ENCODE peak calls at places on chromosomes 12 and 14, in five cellular contexts. One of them, this sample, is unnamed.

GRCh38 chr12:51622564-51622963 is 31.5 kb downstream of the SCN8A start:
- DNase-seq in HepG2: no peak
- DNase-seq in neural progenitor cell: no peak
- DNase-seq in WERI-Rb-1: no peak
- DNase-seq in RWPE2: no peak
- DNase-seq in this sample: no peak

GRCh38 chr14:90383731-90384542 is 12.9 kb upstream of the CALM1 start:
- DNase-seq in HepG2: peak; percentile 13
- DNase-seq in neural progenitor cell: peak; percentile 82
- DNase-seq in WERI-Rb-1: peak; percentile 50
- DNase-seq in RWPE2: no peak
- DNase-seq in this sample: no peak

GRCh38 chr14:77022219-77022852 is 6.2 kb downstream of the IRF2BPL start:
- DNase-seq in HepG2: no peak
- DNase-seq in neural progenitor cell: no peak
- DNase-seq in WERI-Rb-1: no peak
- DNase-seq in RWPE2: peak; percentile 56
- DNase-seq in this sample: no peak

GRCh38 chr12:6097384-6097783 is 27.1 kb downstream of the VWF start:
- DNase-seq in HepG2: no peak
- DNase-seq in neural progenitor cell: no peak
- DNase-seq in WERI-Rb-1: no peak
- DNase-seq in RWPE2: no peak
- DNase-seq in this sample: no peak

GRCh38 chr14:75646762-75647161 is 13.9 kb downstream of the ERG28 start:
- DNase-seq in HepG2: peak; percentile 40
- DNase-seq in neural progenitor cell: no peak
- DNase-seq in WERI-Rb-1: no peak
- DNase-seq in RWPE2: no peak
- DNase-seq in this sample: no peak

GRCh38 chr12:93572712-93573551 is 457 bp downstream of the SOCS2 start:
- DNase-seq in HepG2: no peak
- DNase-seq in neural progenitor cell: peak; percentile 53
- DNase-seq in WERI-Rb-1: no peak
- DNase-seq in RWPE2: peak; percentile 61
- DNase-seq in this sample: no peak

GRCh38 chr12:51323317-51323960 is 535 bp downstream of the BIN2 start:
- DNase-seq in HepG2: no peak
- DNase-seq in neural progenitor cell: no peak
- DNase-seq in WERI-Rb-1: no peak
- DNase-seq in RWPE2: no peak
- DNase-seq in this sample: no peak

GRCh38 chr12:122449317-122449716 is 26.8 kb upstream of the CLIP1 start:
- DNase-seq in HepG2: peak; percentile 82
- DNase-seq in neural progenitor cell: no peak
- DNase-seq in WERI-Rb-1: no peak
- DNase-seq in RWPE2: no peak
- DNase-seq in this sample: no peak

GRCh38 chr14:76985540-76986260 is 42.8 kb downstream of the IRF2BPL start:
- DNase-seq in HepG2: no peak
- DNase-seq in neural progenitor cell: peak; percentile 65
- DNase-seq in WERI-Rb-1: no peak
- DNase-seq in RWPE2: no peak
- DNase-seq in this sample: no peak

GRCh38 chr12:45089417-45089816 is 38.5 kb upstream of the DBX2 start:
- DNase-seq in HepG2: no peak
- DNase-seq in neural progenitor cell: peak; percentile 41
- DNase-seq in WERI-Rb-1: no peak
- DNase-seq in RWPE2: no peak
- DNase-seq in this sample: no peak

GRCh38 chr14:64174922-64175782 is 119.0 kb downstream of the ESR2 start:
- DNase-seq in HepG2: no peak
- DNase-seq in neural progenitor cell: no peak
- DNase-seq in WERI-Rb-1: no peak
- DNase-seq in RWPE2: no peak
- DNase-seq in this sample: no peak

GRCh38 chr12:43336962-43337555 is 214.9 kb downstream of the ADAMTS20 start:
- DNase-seq in HepG2: no peak
- DNase-seq in neural progenitor cell: peak; percentile 33
- DNase-seq in WERI-Rb-1: no peak
- DNase-seq in RWPE2: no peak
- DNase-seq in this sample: no peak

GRCh38 chr12:43332977-43333649 is 218.9 kb downstream of the ADAMTS20 start:
- DNase-seq in HepG2: no peak
- DNase-seq in neural progenitor cell: no peak
- DNase-seq in WERI-Rb-1: no peak
- DNase-seq in RWPE2: no peak
- DNase-seq in this sample: no peak

GRCh38 chr12:43333650-43334043 is 218.4 kb downstream of the ADAMTS20 start:
- DNase-seq in HepG2: no peak
- DNase-seq in neural progenitor cell: no peak
- DNase-seq in WERI-Rb-1: no peak
- DNase-seq in RWPE2: no peak
- DNase-seq in this sample: no peak

GRCh38 chr12:43337571-43338497 is 214.2 kb downstream of the ADAMTS20 start:
- DNase-seq in HepG2: no peak
- DNase-seq in neural progenitor cell: no peak
- DNase-seq in WERI-Rb-1: no peak
- DNase-seq in RWPE2: no peak
- DNase-seq in this sample: no peak

DNA sequence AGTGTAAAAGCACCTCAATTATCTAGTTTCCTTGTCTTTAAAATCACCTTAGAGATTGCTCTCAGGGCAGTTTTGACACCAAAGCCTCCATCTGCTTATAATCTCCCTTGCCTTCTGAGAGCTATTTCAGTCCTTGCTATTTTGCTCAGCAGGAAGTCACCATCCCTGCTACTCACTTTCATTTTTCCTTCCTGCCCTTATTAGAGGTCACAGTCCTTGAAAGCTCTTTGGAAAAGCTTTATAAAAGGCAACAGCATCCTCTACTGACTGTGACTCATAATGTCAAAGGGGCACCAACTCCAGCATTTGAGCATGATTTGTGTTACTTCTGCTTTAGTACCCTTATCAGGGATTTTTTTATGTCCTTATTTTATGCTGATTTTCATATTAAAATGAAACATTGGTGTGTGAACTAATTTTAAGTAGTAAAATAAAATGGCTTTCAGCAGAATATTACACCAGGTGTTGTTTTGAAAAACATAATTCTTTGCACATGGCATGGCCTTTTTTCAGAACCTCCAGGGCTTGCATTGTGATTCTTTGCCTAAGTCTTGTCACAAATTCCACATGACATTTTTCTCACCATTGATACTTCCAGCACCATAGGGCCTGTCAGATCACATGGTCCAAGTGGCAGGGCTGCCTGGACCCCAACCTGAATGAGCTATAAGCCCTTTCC is 213.0 kb downstream of the ADAMTS20 start:
- DNase-seq in HepG2: peak; percentile 2
- DNase-seq in neural progenitor cell: peak; percentile 63
- DNase-seq in WERI-Rb-1: peak; percentile 38
- DNase-seq in RWPE2: no peak
- DNase-seq in this sample: no peak
- H3K27ac ChIP-seq in HepG2: no peak overlapping the region
- H3K27ac ChIP-seq in neural progenitor cell: no peak overlapping the region
- H3K27ac ChIP-seq in WERI-Rb-1: no peak overlapping the region
- H3K27ac ChIP-seq in RWPE2: peak overlapping the region; percentile 58
- H3K27ac ChIP-seq in this sample: no peak overlapping the region

GRCh38 chr14:104149617-104150141 is 11.3 kb downstream of the KIF26A start:
- DNase-seq in HepG2: no peak
- DNase-seq in neural progenitor cell: peak; percentile 87
- DNase-seq in WERI-Rb-1: peak; percentile 91
- DNase-seq in RWPE2: no peak
- DNase-seq in this sample: no peak
- H3K27ac ChIP-seq in HepG2: no peak overlapping the region
- H3K27ac ChIP-seq in neural progenitor cell: no peak overlapping the region
- H3K27ac ChIP-seq in WERI-Rb-1: peak overlapping the region; percentile 90
- H3K27ac ChIP-seq in RWPE2: no peak overlapping the region
- H3K27ac ChIP-seq in this sample: no peak overlapping the region

GRCh38 chr12:64587447-64587846 is 22.8 kb upstream of the RASSF3 start:
- DNase-seq in HepG2: no peak
- DNase-seq in neural progenitor cell: no peak
- DNase-seq in WERI-Rb-1: no peak
- DNase-seq in RWPE2: no peak
- DNase-seq in this sample: no peak

GRCh38 chr12:64595863-64596793 is 14.2 kb upstream of the RASSF3 start:
- DNase-seq in HepG2: peak; percentile 34
- DNase-seq in neural progenitor cell: no peak
- DNase-seq in WERI-Rb-1: no peak
- DNase-seq in RWPE2: no peak
- DNase-seq in this sample: no peak

GRCh38 chr12:64585085-64585484 is 25.2 kb upstream of the RASSF3 start:
- DNase-seq in HepG2: no peak
- DNase-seq in neural progenitor cell: no peak
- DNase-seq in WERI-Rb-1: no peak
- DNase-seq in RWPE2: no peak
- DNase-seq in this sample: no peak

GRCh38 chr12:64590183-64590582 is 20.1 kb upstream of the RASSF3 start:
- DNase-seq in HepG2: no peak
- DNase-seq in neural progenitor cell: no peak
- DNase-seq in WERI-Rb-1: no peak
- DNase-seq in RWPE2: no peak
- DNase-seq in this sample: no peak
- H3K27ac ChIP-seq in HepG2: no peak overlapping the region
- H3K27ac ChIP-seq in neural progenitor cell: no peak overlapping the region
- H3K27ac ChIP-seq in WERI-Rb-1: no peak overlapping the region
- H3K27ac ChIP-seq in RWPE2: no peak overlapping the region
- H3K27ac ChIP-seq in this sample: no peak overlapping the region

GRCh38 chr12:110012659-110013058 is 13.4 kb downstream of the ANKRD13A start:
- DNase-seq in HepG2: peak; percentile 39
- DNase-seq in neural progenitor cell: no peak
- DNase-seq in WERI-Rb-1: no peak
- DNase-seq in RWPE2: no peak
- DNase-seq in this sample: no peak

GRCh38 chr12:110020956-110021355 is 21.7 kb downstream of the ANKRD13A start:
- DNase-seq in HepG2: no peak
- DNase-seq in neural progenitor cell: no peak
- DNase-seq in WERI-Rb-1: no peak
- DNase-seq in RWPE2: no peak
- DNase-seq in this sample: no peak

GRCh38 chr12:110012137-110012536 is 12.9 kb downstream of the ANKRD13A start:
- DNase-seq in HepG2: peak; percentile 37
- DNase-seq in neural progenitor cell: no peak
- DNase-seq in WERI-Rb-1: no peak
- DNase-seq in RWPE2: no peak
- DNase-seq in this sample: no peak

GRCh38 chr12:110010853-110011835 is 11.9 kb downstream of the ANKRD13A start:
- DNase-seq in HepG2: peak; percentile 85
- DNase-seq in neural progenitor cell: no peak
- DNase-seq in WERI-Rb-1: no peak
- DNase-seq in RWPE2: no peak
- DNase-seq in this sample: no peak

DNA sequence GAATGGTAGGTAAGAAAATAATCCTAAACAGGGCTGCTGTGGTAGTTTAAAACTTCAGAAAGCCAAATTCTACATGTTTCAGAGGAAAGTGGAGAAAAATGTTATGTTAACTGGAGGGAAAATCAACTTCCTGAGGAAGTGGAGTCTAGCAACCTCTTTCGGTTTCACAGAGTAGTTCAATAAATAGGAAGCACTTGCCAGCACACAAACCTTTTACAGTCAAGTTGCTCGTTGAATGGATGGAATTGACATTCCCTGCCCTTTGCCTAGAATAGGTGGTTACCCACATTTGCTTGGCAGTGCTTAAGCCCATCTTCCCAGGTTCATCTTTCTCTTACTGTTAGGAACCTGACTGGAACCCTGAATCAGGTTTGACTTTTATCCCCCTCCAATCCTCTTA is 15.9 kb downstream of the ANKRD13A start:
- DNase-seq in HepG2: no peak
- DNase-seq in neural progenitor cell: no peak
- DNase-seq in WERI-Rb-1: no peak
- DNase-seq in RWPE2: no peak
- DNase-seq in this sample: no peak
- H3K27ac ChIP-seq in HepG2: no peak overlapping the region
- H3K27ac ChIP-seq in neural progenitor cell: no peak overlapping the region
- H3K27ac ChIP-seq in WERI-Rb-1: no peak overlapping the region
- H3K27ac ChIP-seq in RWPE2: no peak overlapping the region
- H3K27ac ChIP-seq in this sample: peak overlapping the region; percentile 2

DNA sequence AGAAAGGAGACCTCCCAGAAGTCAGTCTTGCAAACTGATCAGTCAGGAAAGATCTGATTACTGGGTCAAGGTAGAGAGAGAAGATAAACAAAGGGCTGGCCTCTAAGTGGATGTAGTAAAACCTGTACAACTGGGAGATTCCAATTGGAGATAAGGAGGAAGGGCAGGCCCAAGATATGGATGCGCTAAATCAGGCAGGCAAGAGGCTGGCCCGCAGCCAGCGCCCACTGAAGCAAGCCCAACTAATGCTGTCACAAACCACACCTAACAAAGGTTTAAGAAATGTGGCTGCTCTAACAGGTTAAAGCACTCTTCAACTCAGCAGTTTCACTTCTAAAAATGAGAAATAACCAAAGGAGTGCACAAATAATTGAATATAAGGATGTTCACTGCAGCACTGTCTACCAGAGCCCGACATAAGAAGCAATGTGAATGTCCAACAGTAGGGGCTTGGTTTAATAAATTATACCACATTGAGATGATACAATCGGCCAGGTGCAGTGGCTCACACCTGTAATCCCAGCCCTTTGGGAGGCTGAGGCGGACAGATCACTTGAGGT is 4.7 kb downstream of the GLTP start:
- DNase-seq in HepG2: no peak
- DNase-seq in neural progenitor cell: no peak
- DNase-seq in WERI-Rb-1: no peak
- DNase-seq in RWPE2: no peak
- DNase-seq in this sample: no peak
- H3K27ac ChIP-seq in HepG2: no peak overlapping the region
- H3K27ac ChIP-seq in neural progenitor cell: no peak overlapping the region
- H3K27ac ChIP-seq in WERI-Rb-1: no peak overlapping the region
- H3K27ac ChIP-seq in RWPE2: peak overlapping the region; percentile 8
- H3K27ac ChIP-seq in this sample: peak overlapping the region; percentile 39

DNA sequence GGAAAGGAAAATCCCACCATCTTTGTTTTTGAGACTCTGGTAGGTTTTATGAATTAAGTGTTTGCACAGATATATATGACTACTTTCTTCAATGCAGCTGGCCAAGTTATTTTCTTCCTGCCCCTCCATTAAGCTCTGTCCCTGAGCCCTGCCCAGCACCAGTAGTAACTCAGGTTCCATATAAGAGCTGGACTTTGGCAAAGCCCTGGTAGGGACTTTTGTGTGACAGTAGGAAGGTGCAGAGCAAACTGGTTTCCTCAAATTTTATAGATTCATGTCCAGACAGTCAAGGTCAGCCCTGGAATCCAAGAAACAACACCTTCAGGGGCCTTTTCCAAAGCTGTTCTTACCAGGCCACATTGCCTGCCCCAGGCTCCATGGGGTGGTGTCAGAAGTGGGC is 47.3 kb downstream of the SSPN start:
- DNase-seq in HepG2: no peak
- DNase-seq in neural progenitor cell: no peak
- DNase-seq in WERI-Rb-1: no peak
- DNase-seq in RWPE2: no peak
- DNase-seq in this sample: no peak
- H3K27ac ChIP-seq in HepG2: no peak overlapping the region
- H3K27ac ChIP-seq in neural progenitor cell: no peak overlapping the region
- H3K27ac ChIP-seq in WERI-Rb-1: no peak overlapping the region
- H3K27ac ChIP-seq in RWPE2: no peak overlapping the region
- H3K27ac ChIP-seq in this sample: no peak overlapping the region

This sample was measured in caudate nucleus.